ENCODE peak calls at places on chromosomes 2 and 18, in nine cellular contexts. One of them, this sample, is unnamed.

GRCh38 chr18:62490967-62491366 is 31.9 kb upstream of the ZCCHC2 start:
- DNase-seq in epithelial cell of proximal tubule: no peak
- DNase-seq in fibroblast of pulmonary artery: no peak
- DNase-seq in CD8-positive, alpha-beta T cell: no peak
- DNase-seq in mammary epithelial cell: no peak
- DNase-seq in transverse colon: no peak
- DNase-seq in foreskin fibroblast: no peak
- DNase-seq in dorsolateral prefrontal cortex: no peak
- DNase-seq in cardiac fibroblast: no peak
- DNase-seq in this sample: no peak

GRCh38 chr2:45203400-45203799 is 194.1 kb upstream of the SIX2 start:
- DNase-seq in epithelial cell of proximal tubule: no peak
- DNase-seq in fibroblast of pulmonary artery: no peak
- DNase-seq in CD8-positive, alpha-beta T cell: no peak
- DNase-seq in mammary epithelial cell: no peak
- DNase-seq in transverse colon: no peak
- DNase-seq in foreskin fibroblast: no peak
- DNase-seq in dorsolateral prefrontal cortex: no peak
- DNase-seq in cardiac fibroblast: no peak
- DNase-seq in this sample: no peak

GRCh38 chr2:177964892-177965291 is 107.7 kb downstream of the PDE11A start:
- DNase-seq in epithelial cell of proximal tubule: no peak
- DNase-seq in fibroblast of pulmonary artery: no peak
- DNase-seq in CD8-positive, alpha-beta T cell: no peak
- DNase-seq in mammary epithelial cell: no peak
- DNase-seq in transverse colon: no peak
- DNase-seq in foreskin fibroblast: no peak
- DNase-seq in dorsolateral prefrontal cortex: no peak
- DNase-seq in cardiac fibroblast: no peak
- DNase-seq in this sample: no peak

GRCh38 chr2:139790807-139791206 is 1010.6 kb upstream of the NXPH2 start:
- DNase-seq in epithelial cell of proximal tubule: peak; percentile 13
- DNase-seq in fibroblast of pulmonary artery: peak; percentile 62
- DNase-seq in CD8-positive, alpha-beta T cell: no peak
- DNase-seq in mammary epithelial cell: peak; percentile 21
- DNase-seq in transverse colon: no peak
- DNase-seq in foreskin fibroblast: peak; percentile 7
- DNase-seq in dorsolateral prefrontal cortex: no peak
- DNase-seq in cardiac fibroblast: peak; percentile 51
- DNase-seq in this sample: peak; percentile 50

GRCh38 chr2:144511222-144511855 is 8.6 kb downstream of the ZEB2 start:
- DNase-seq in epithelial cell of proximal tubule: no peak
- DNase-seq in fibroblast of pulmonary artery: no peak
- DNase-seq in CD8-positive, alpha-beta T cell: no peak
- DNase-seq in mammary epithelial cell: no peak
- DNase-seq in transverse colon: no peak
- DNase-seq in foreskin fibroblast: no peak
- DNase-seq in dorsolateral prefrontal cortex: no peak
- DNase-seq in cardiac fibroblast: no peak
- DNase-seq in this sample: no peak

GRCh38 chr2:8657423-8658062 is 24.3 kb upstream of the ID2 start:
- DNase-seq in epithelial cell of proximal tubule: no peak
- DNase-seq in fibroblast of pulmonary artery: no peak
- DNase-seq in CD8-positive, alpha-beta T cell: no peak
- DNase-seq in mammary epithelial cell: no peak
- DNase-seq in transverse colon: no peak
- DNase-seq in foreskin fibroblast: no peak
- DNase-seq in dorsolateral prefrontal cortex: no peak
- DNase-seq in cardiac fibroblast: no peak
- DNase-seq in this sample: no peak

GRCh38 chr18:35500113-35500512 is 2.4 kb upstream of the INO80C start:
- DNase-seq in epithelial cell of proximal tubule: no peak
- DNase-seq in fibroblast of pulmonary artery: no peak
- DNase-seq in CD8-positive, alpha-beta T cell: no peak
- DNase-seq in mammary epithelial cell: no peak
- DNase-seq in transverse colon: no peak
- DNase-seq in foreskin fibroblast: no peak
- DNase-seq in dorsolateral prefrontal cortex: no peak
- DNase-seq in cardiac fibroblast: no peak
- DNase-seq in this sample: no peak

GRCh38 chr2:144830543-144830942 is 310.6 kb upstream of the ZEB2 start:
- DNase-seq in epithelial cell of proximal tubule: no peak
- DNase-seq in fibroblast of pulmonary artery: no peak
- DNase-seq in CD8-positive, alpha-beta T cell: no peak
- DNase-seq in mammary epithelial cell: no peak
- DNase-seq in transverse colon: no peak
- DNase-seq in foreskin fibroblast: no peak
- DNase-seq in dorsolateral prefrontal cortex: no peak
- DNase-seq in cardiac fibroblast: no peak
- DNase-seq in this sample: no peak

GRCh38 chr2:97748397-97748796 is 35.0 kb downstream of the ZAP70 start:
- DNase-seq in epithelial cell of proximal tubule: no peak
- DNase-seq in fibroblast of pulmonary artery: peak; percentile 16
- DNase-seq in CD8-positive, alpha-beta T cell: peak; percentile 75
- DNase-seq in mammary epithelial cell: no peak
- DNase-seq in transverse colon: peak; percentile 37
- DNase-seq in foreskin fibroblast: peak; percentile 40
- DNase-seq in dorsolateral prefrontal cortex: no peak
- DNase-seq in cardiac fibroblast: peak; percentile 26
- DNase-seq in this sample: no peak
- TF ChIP-seq CTCF in epithelial cell of proximal tubule: peak; percentile 41
- TF ChIP-seq CTCF in fibroblast of pulmonary artery: peak; percentile 12
- TF ChIP-seq CTCF in CD8-positive, alpha-beta T cell: peak; percentile 63
- TF ChIP-seq CTCF in mammary epithelial cell: peak; percentile 44
- TF ChIP-seq CTCF in transverse colon: no peak
- TF ChIP-seq CTCF in foreskin fibroblast: no peak
- TF ChIP-seq CTCF in dorsolateral prefrontal cortex: peak; percentile 21
- TF ChIP-seq CTCF in cardiac fibroblast: peak; percentile 43
- TF ChIP-seq CTCF in this sample: peak; percentile 41

GRCh38 chr18:52936931-52937330 is 596.9 kb downstream of the DCC start:
- DNase-seq in epithelial cell of proximal tubule: no peak
- DNase-seq in fibroblast of pulmonary artery: no peak
- DNase-seq in CD8-positive, alpha-beta T cell: no peak
- DNase-seq in mammary epithelial cell: peak; percentile 12
- DNase-seq in transverse colon: no peak
- DNase-seq in foreskin fibroblast: peak; percentile 1
- DNase-seq in dorsolateral prefrontal cortex: no peak
- DNase-seq in cardiac fibroblast: no peak
- DNase-seq in this sample: peak; percentile 85

GRCh38 chr18:52937840-52938239 is 597.8 kb downstream of the DCC start:
- DNase-seq in epithelial cell of proximal tubule: no peak
- DNase-seq in fibroblast of pulmonary artery: no peak
- DNase-seq in CD8-positive, alpha-beta T cell: no peak
- DNase-seq in mammary epithelial cell: no peak
- DNase-seq in transverse colon: no peak
- DNase-seq in foreskin fibroblast: no peak
- DNase-seq in dorsolateral prefrontal cortex: no peak
- DNase-seq in cardiac fibroblast: no peak
- DNase-seq in this sample: peak; percentile 84
- H3K4me3 ChIP-seq in epithelial cell of proximal tubule: no peak overlapping the region
- H3K4me3 ChIP-seq in fibroblast of pulmonary artery: no peak overlapping the region
- H3K4me3 ChIP-seq in CD8-positive, alpha-beta T cell: no peak overlapping the region
- H3K4me3 ChIP-seq in mammary epithelial cell: no peak overlapping the region
- H3K4me3 ChIP-seq in transverse colon: no peak overlapping the region
- H3K4me3 ChIP-seq in foreskin fibroblast: no peak overlapping the region
- H3K4me3 ChIP-seq in dorsolateral prefrontal cortex: no peak overlapping the region
- H3K4me3 ChIP-seq in cardiac fibroblast: no peak overlapping the region
- H3K4me3 ChIP-seq in this sample: no peak overlapping the region

DNA sequence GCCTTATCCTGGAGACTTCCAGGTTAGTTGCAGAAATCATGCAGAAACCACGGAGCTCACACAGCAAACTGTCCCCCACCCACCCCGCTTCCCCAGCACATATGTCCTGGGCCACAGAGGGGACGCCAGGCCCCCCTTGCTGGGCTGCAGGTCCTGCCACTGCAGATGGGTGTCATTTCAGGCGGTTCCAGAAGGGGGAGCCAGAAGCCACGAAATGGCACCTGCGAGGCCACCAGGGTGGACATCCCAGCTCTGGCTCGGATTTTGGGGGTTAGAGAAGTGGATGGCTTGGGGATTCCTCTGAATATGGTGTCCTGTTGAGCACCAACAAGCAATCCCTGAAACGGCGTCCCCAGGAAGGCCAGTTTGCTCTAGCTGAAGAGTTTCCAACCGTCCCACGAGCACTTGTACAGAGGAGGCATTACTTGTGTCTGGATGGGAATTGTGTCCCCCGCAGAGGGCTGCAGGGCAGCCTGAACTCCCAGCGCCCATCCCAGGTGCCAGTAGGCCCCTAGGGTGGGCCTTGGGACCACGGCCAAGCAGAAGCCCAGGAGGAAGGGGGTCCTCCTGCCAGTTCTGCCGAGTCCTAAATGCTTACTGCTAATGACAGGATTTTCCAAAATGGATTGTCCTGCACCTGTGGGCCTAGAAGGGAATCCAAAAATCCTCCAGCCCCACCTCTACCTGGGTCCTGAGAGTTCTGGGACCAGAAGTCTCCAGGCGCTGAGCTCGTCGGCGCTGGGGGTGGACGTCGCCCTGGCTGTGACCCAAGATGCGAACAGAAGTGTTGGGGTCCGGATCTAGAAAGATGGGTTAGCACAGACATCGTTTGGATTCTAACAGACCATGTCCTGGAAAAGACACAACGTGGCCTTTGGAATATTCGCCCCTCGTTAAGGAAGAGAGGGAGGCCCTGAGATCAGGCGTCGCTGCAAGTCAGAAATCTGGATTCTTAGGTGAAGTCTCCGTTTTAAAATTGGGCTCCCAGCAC is 14.6 kb upstream of the NFATC1 start:
- DNase-seq in epithelial cell of proximal tubule: no peak
- DNase-seq in fibroblast of pulmonary artery: peak; percentile 60
- DNase-seq in CD8-positive, alpha-beta T cell: peak; percentile 75
- DNase-seq in mammary epithelial cell: no peak
- DNase-seq in transverse colon: peak; percentile 70
- DNase-seq in foreskin fibroblast: peak; percentile 78
- DNase-seq in dorsolateral prefrontal cortex: peak; percentile 84
- DNase-seq in cardiac fibroblast: peak; percentile 57
- DNase-seq in this sample: peak; percentile 23
- TF ChIP-seq CTCF in epithelial cell of proximal tubule: peak; percentile 84
- TF ChIP-seq CTCF in fibroblast of pulmonary artery: peak; percentile 83
- TF ChIP-seq CTCF in CD8-positive, alpha-beta T cell: peak; percentile 92
- TF ChIP-seq CTCF in mammary epithelial cell: peak; percentile 87
- TF ChIP-seq CTCF in transverse colon: peak; percentile 78
- TF ChIP-seq CTCF in foreskin fibroblast: peak; percentile 81
- TF ChIP-seq CTCF in dorsolateral prefrontal cortex: peak; percentile 91
- TF ChIP-seq CTCF in cardiac fibroblast: peak; percentile 91
- TF ChIP-seq CTCF in this sample: peak; percentile 90

DNA sequence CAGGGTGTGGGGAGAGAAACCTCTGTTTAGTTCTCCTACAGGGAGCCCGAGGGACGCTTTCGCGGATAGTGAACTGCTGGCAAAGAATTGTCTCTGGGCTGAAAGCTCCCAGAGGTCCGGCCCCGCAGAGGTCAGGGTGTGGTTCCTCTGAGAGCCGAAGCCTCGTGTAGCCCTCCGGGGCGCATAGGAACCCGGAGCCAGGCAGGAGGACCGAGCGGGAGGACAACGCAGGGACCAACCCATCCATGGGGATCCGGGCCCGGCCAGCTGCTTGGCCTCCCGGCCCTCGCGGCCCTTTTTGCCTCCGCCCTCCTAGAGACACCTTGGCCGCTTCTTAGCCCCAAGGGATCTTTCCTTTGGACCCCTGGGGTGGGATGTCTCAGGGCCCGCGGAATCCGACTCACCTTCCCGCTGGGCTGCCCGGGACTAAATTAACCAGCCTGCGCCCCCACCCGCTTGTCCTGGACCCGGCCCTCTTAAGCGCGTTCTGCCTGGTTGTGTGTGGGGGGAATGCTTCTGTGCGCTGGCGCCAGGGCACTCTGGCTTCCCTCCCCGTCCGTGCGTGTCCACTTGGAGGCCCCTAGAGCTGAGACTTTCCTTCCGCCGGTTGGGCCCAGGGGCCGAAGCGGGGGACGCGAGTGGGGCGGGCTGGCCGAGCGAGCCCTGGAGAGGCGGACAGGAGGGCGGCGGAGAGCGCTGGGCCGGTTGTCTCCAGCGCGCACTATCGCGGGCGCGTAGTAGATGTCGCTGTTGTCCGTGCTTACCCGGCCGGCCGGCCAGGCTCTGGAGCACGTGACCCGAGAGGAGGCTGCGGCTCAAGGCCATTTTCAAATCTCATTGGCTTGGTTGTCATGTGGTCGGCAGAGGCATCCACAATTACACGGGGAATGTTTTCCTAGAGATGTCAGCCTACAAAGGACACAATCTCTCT is at the start of gene HOXD10:
- DNase-seq in epithelial cell of proximal tubule: no peak
- DNase-seq in fibroblast of pulmonary artery: no peak
- DNase-seq in CD8-positive, alpha-beta T cell: no peak
- DNase-seq in mammary epithelial cell: no peak
- DNase-seq in transverse colon: peak; percentile 75
- DNase-seq in foreskin fibroblast: no peak
- DNase-seq in dorsolateral prefrontal cortex: no peak
- DNase-seq in cardiac fibroblast: no peak
- DNase-seq in this sample: no peak
- H3K4me3 ChIP-seq in epithelial cell of proximal tubule: peak within 1 kb of the TSS; percentile 49
- H3K4me3 ChIP-seq in fibroblast of pulmonary artery: no peak within 1 kb of the TSS
- H3K4me3 ChIP-seq in CD8-positive, alpha-beta T cell: no peak within 1 kb of the TSS
- H3K4me3 ChIP-seq in mammary epithelial cell: no peak within 1 kb of the TSS
- H3K4me3 ChIP-seq in transverse colon: peak within 1 kb of the TSS; percentile 15
- H3K4me3 ChIP-seq in foreskin fibroblast: peak within 1 kb of the TSS; percentile 38
- H3K4me3 ChIP-seq in dorsolateral prefrontal cortex: no peak within 1 kb of the TSS
- H3K4me3 ChIP-seq in cardiac fibroblast: no peak within 1 kb of the TSS
- H3K4me3 ChIP-seq in this sample: no peak within 1 kb of the TSS

DNA sequence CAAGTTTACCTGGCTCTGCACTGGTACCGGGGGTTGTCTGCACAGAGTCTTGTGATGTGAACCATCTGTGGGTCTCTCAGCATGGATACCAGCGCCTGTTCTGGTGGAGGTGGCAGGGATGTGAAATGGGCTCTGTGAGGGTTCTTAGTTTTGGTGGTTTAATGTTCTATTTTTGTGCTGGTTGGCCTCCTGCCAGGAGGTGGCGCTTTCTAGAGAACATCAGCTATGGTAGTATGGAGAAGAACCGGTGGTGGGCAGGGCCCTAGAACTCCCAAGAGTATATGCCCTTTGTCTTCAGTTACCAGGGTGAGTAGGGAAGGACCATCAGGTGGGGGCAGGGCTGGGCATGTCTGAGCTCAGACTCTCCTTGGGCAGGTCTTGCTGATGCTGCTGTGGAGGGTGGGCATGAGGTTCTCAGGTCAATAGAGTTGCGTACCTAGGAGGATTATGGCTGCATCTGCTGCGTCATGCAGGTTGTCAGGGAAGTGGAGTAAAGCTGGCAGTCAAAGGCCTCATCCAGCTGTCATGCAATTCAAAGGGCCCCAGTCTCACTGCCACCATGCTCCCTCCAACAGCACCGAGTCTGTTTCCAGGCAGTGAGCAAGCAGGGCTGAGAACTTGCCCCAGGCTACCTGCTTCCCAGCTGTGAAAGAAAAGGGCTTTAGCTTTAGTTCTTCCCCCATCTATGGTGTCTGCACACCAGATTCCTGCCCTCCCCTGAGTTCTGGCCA is 278.0 kb downstream of the METTL4 start:
- DNase-seq in epithelial cell of proximal tubule: no peak
- DNase-seq in fibroblast of pulmonary artery: no peak
- DNase-seq in CD8-positive, alpha-beta T cell: no peak
- DNase-seq in mammary epithelial cell: no peak
- DNase-seq in transverse colon: no peak
- DNase-seq in foreskin fibroblast: no peak
- DNase-seq in dorsolateral prefrontal cortex: no peak
- DNase-seq in cardiac fibroblast: no peak
- DNase-seq in this sample: no peak
- TF ChIP-seq CTCF in epithelial cell of proximal tubule: no peak
- TF ChIP-seq CTCF in fibroblast of pulmonary artery: no peak
- TF ChIP-seq CTCF in CD8-positive, alpha-beta T cell: no peak
- TF ChIP-seq CTCF in mammary epithelial cell: no peak
- TF ChIP-seq CTCF in transverse colon: no peak
- TF ChIP-seq CTCF in foreskin fibroblast: no peak
- TF ChIP-seq CTCF in dorsolateral prefrontal cortex: no peak
- TF ChIP-seq CTCF in cardiac fibroblast: no peak
- TF ChIP-seq CTCF in this sample: no peak

GRCh38 chr18:69954719-69955118 is 7.0 kb upstream of the CD226 start:
- DNase-seq in epithelial cell of proximal tubule: no peak
- DNase-seq in fibroblast of pulmonary artery: peak; percentile 8
- DNase-seq in CD8-positive, alpha-beta T cell: no peak
- DNase-seq in mammary epithelial cell: no peak
- DNase-seq in transverse colon: no peak
- DNase-seq in foreskin fibroblast: no peak
- DNase-seq in dorsolateral prefrontal cortex: no peak
- DNase-seq in cardiac fibroblast: no peak
- DNase-seq in this sample: no peak
- H3K4me3 ChIP-seq in epithelial cell of proximal tubule: no peak overlapping the region
- H3K4me3 ChIP-seq in fibroblast of pulmonary artery: no peak overlapping the region
- H3K4me3 ChIP-seq in CD8-positive, alpha-beta T cell: peak overlapping the region; percentile 11
- H3K4me3 ChIP-seq in mammary epithelial cell: no peak overlapping the region
- H3K4me3 ChIP-seq in transverse colon: no peak overlapping the region
- H3K4me3 ChIP-seq in foreskin fibroblast: no peak overlapping the region
- H3K4me3 ChIP-seq in dorsolateral prefrontal cortex: no peak overlapping the region
- H3K4me3 ChIP-seq in cardiac fibroblast: no peak overlapping the region
- H3K4me3 ChIP-seq in this sample: no peak overlapping the region

This sample was measured in bronchial epithelial cell.